ENCODE peak calls at places on chromosomes 7 and 10, in four cellular contexts. U is stomach, D is right cardiac atrium, G is GM23248. L is an unnamed sample. For H3K4me1, the result is how much of the 10 kb centered on the place peaks cover.

GRCh38 chr10:16870331-16870730 is 53.1 kb upstream of the RSU1 start:
- DNase-seq in G (no peak), D (no peak), U (no peak), L (no peak)

GRCh38 chr10:79023489-79024162 is 45.1 kb upstream of the ZMIZ1 start:
- DNase-seq in U (no peak), D (no peak), G (no peak), L (no peak)

GRCh38 chr7:104299323-104299722 is 29.1 kb upstream of the LHFPL3 start:
- DNase-seq in U (no peak), D (no peak), G (no peak), L (no peak)

GRCh38 chr7:92246363-92247101 is 758 bp downstream of the ANKIB1 start:
- DNase-seq in G (peak), D (no peak), U (no peak), L (no peak)

GRCh38 chr10:52566471-52567246 is 205.9 kb downstream of the MBL2 start:
- DNase-seq in G (peak), U (no peak), D (no peak), L (no peak)

GRCh38 chr7:149729983-149730801 is 43.2 kb downstream of the ZNF467 start:
- DNase-seq in G (no peak), D (peak), U (no peak), L (peak)

GRCh38 chr10:23432639-23433038 is 6.2 kb upstream of the OTUD1 start:
- DNase-seq in G (peak), D (no peak), U (no peak), L (no peak)

GRCh38 chr10:33808475-33808874 is 474.0 kb upstream of the NRP1 start:
- DNase-seq in D (no peak), U (no peak), G (no peak), L (no peak)

GRCh38 chr7:96654630-96655188 is 54.9 kb downstream of the SEM1 start:
- DNase-seq in U (no peak), G (no peak), D (no peak), L (no peak)

GRCh38 chr7:134562136-134562535 is 13.2 kb downstream of the AKR1B15 start:
- DNase-seq in D (no peak), U (no peak), G (peak), L (no peak)

GRCh38 chr10:96168546-96168945 is 38.4 kb downstream of the ZNF518A start:
- DNase-seq in G (peak), D (no peak), U (no peak), L (no peak)

DNA sequence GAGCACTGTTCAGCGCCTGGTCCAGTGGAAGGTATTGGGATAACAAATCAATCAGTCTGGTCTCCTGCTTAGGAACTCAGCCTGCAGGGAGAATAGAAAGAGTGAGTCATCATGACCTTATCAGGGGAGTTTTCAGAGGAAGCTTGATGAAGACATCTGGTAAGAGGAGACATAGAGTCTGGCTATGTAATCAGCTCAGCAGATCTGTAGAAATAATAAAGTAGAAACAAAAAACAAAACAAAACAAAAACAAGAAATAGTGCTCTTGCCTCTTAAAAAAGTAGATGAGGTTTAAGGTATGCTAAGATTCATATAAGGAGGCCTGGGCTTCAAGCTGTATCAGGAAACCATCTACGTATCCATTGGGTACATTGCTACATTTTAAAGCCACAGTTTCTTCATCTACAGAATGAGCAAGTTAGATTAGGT is 14.4 kb downstream of the TAS2R41 start:
- DNase-seq in U (no peak), G (peak), D (no peak), L (no peak)
- H3K4me1 ChIP-seq in U (under half), G (under half), D (under half), L (under half)

GRCh38 chr7:44522315-44522714 is 18.8 kb downstream of the NPC1L1 start:
- DNase-seq in G (no peak), D (no peak), U (no peak), L (no peak)
- H3K4me3 ChIP-seq in G (no peak), D (no peak), U (no peak), L (no peak)

DNA sequence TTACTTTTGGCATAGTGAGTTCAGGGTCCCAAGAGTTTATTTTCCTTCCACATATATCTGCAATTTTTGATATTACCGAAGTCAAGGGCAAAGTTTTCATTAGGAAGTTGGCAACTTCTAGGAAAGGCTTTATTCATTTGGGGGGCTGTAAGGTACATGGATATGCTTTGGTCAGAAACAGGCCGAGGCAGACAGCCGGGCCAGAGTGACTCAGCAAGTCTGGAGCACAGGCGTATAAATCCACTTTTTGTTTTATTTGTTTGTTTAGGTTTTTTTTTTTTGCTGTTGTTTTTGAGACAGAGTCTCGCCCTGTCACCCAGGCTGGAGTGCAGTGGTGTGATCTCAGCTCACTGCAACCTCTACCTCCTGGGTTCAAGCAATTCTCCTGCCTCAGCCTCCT is 3.7 kb downstream of the ZNF680 start:
- DNase-seq in G (peak), U (no peak), D (peak), L (no peak)
- H3K4me1 ChIP-seq in G (under half), U (under half), D (under half), L (half or more)

GRCh38 chr10:6162589-6163356 is 40.0 kb upstream of the PFKFB3 start:
- DNase-seq in G (peak), D (no peak), U (no peak), L (no peak)
- H3K4me3 ChIP-seq in G (peak), D (peak), U (peak), L (peak)

L was measured in left ventricle myocardium inferior.